ENCODE peak calls at places on chromosome 6, in nine cellular contexts. V, R, J, U, D, C, Q, W and F are unnamed samples.
A peak's percentile ranks its signal among the peaks of the same experiment; 100 is the strongest.

GRCh38 chr6:149433901-149434300 is 33.8 kb downstream of the SUMO4 start:
- DNase-seq in D (no peak), U (no peak), Q (no peak), V (no peak), W (no peak), C (no peak), R (no peak), J (no peak), F (no peak)

GRCh38 chr6:135535989-135536414 is 38.5 kb upstream of the AHI1 start:
- DNase-seq in J (peak; percentile 34), C (no peak), D (peak; percentile 94), V (peak; percentile 74), W (peak; percentile 14), U (peak; percentile 17), Q (peak; percentile 50), R (no peak), F (peak; percentile 61)

GRCh38 chr6:122491915-122492537 is 20.4 kb upstream of the SERINC1 start:
- DNase-seq in Q (peak; percentile 80), V (peak; percentile 88), D (peak; percentile 36), U (no peak), C (peak; percentile 62), W (peak; percentile 60), J (peak; percentile 76), R (peak; percentile 83), F (peak; percentile 74)

GRCh38 chr6:106069478-106069877 is 16.7 kb upstream of the PRDM1 start:
- DNase-seq in U (no peak), C (peak; percentile 56), J (peak; percentile 61), D (peak; percentile 76), W (no peak), R (no peak), Q (peak; percentile 10), V (peak; percentile 95), F (peak; percentile 67)

GRCh38 chr6:148316308-148316707 is 26.3 kb upstream of the SASH1 start:
- DNase-seq in D (no peak), Q (no peak), U (no peak), R (no peak), V (no peak), C (no peak), J (peak; percentile 15), W (no peak), F (no peak)

GRCh38 chr6:128131566-128131965 is 230.7 kb upstream of the THEMIS start:
- DNase-seq in W (no peak), Q (no peak), J (no peak), D (no peak), C (no peak), R (no peak), V (no peak), U (no peak), F (no peak)

GRCh38 chr6:152573762-152574161 is 63.4 kb downstream of the SYNE1 start:
- DNase-seq in J (no peak), D (no peak), V (no peak), U (no peak), Q (no peak), W (no peak), C (no peak), R (no peak), F (no peak)

GRCh38 chr6:135128268-135128914 is 52.7 kb upstream of the MYB start:
- DNase-seq in Q (no peak), U (no peak), R (no peak), D (no peak), J (no peak), V (no peak), C (no peak), W (peak; percentile 31), F (no peak)

GRCh38 chr6:111159628-111160027 is 72.3 kb downstream of the SLC16A10 start:
- DNase-seq in R (no peak), V (no peak), Q (no peak), D (no peak), C (no peak), J (no peak), U (no peak), W (no peak), F (no peak)

GRCh38 chr6:134468633-134469032 is 150.7 kb upstream of the SGK1 start:
- DNase-seq in J (peak; percentile 72), Q (no peak), C (no peak), D (no peak), U (no peak), R (no peak), W (no peak), V (peak; percentile 48), F (peak; percentile 96)

GRCh38 chr6:147949981-147950622 is 392.5 kb upstream of the SASH1 start:
- DNase-seq in Q (no peak), W (no peak), V (no peak), J (no peak), D (no peak), C (peak; percentile 44), R (no peak), U (no peak), F (no peak)

GRCh38 chr6:31114970-31115849 is 610 bp downstream of the PSORS1C1 start:
- DNase-seq in R (peak; percentile 22), D (no peak), Q (no peak), C (no peak), J (no peak), U (no peak), W (no peak), V (no peak), F (no peak)

GRCh38 chr6:130744601-130745382 is 82.4 kb upstream of the SMLR1 start:
- DNase-seq in C (no peak), U (no peak), V (no peak), D (no peak), J (no peak), W (no peak), Q (no peak), R (no peak), F (no peak)

GRCh38 chr6:11432713-11433450 is 104.7 kb upstream of the TMEM170B start:
- DNase-seq in U (peak; percentile 31), R (no peak), J (no peak), C (no peak), Q (no peak), D (no peak), V (no peak), W (no peak), F (no peak)

GRCh38 chr6:136696238-136696637 is 96.0 kb downstream of the MAP3K5 start:
- DNase-seq in D (no peak), R (no peak), J (peak; percentile 77), W (no peak), Q (no peak), V (peak; percentile 60), U (no peak), C (no peak), F (no peak)

GRCh38 chr6:6749791-6750434 is 161.4 kb downstream of the LY86 start:
- DNase-seq in R (no peak), J (peak; percentile 69), Q (no peak), W (no peak), C (peak; percentile 79), U (no peak), V (no peak), D (peak; percentile 82), F (no peak)

GRCh38 chr6:160519603-160520042 is 144.5 kb downstream of the LPA start:
- DNase-seq in J (no peak), V (no peak), Q (no peak), W (no peak), C (no peak), D (no peak), U (no peak), R (no peak), F (no peak)

GRCh38 chr6:3518356-3518841 is 61.5 kb upstream of the SLC22A23 start:
- DNase-seq in W (no peak), C (peak; percentile 83), J (no peak), U (peak; percentile 79), R (no peak), Q (no peak), D (peak; percentile 24), V (no peak), F (peak; percentile 64)

GRCh38 chr6:106080106-106081095 is 5.7 kb upstream of the PRDM1 start:
- DNase-seq in J (no peak), W (no peak), U (no peak), Q (no peak), D (no peak), C (no peak), V (peak; percentile 54), R (no peak), F (no peak)

GRCh38 chr6:42963855-42964605 is 3.5 kb downstream of the GNMT start:
- DNase-seq in W (no peak), C (peak; percentile 66), V (no peak), Q (peak; percentile 49), R (no peak), J (peak; percentile 57), U (no peak), D (peak; percentile 20), F (peak; percentile 27)

GRCh38 chr6:149324428-149324827 is 6.9 kb downstream of the TAB2 start:
- DNase-seq in C (no peak), Q (no peak), R (no peak), W (no peak), U (no peak), D (no peak), V (no peak), J (no peak), F (no peak)

GRCh38 chr6:170374571-170375444 is 68.2 kb downstream of the FAM120B start:
- DNase-seq in J (no peak), W (no peak), U (no peak), Q (no peak), D (no peak), V (no peak), R (no peak), C (no peak), F (peak; percentile 70)

GRCh38 chr6:105926318-105926717 is 159.8 kb upstream of the PRDM1 start:
- DNase-seq in C (no peak), D (no peak), W (no peak), Q (no peak), J (no peak), R (no peak), U (no peak), V (no peak), F (no peak)

GRCh38 chr6:12065321-12066140 is 53.4 kb downstream of the HIVEP1 start:
- DNase-seq in J (no peak), W (no peak), Q (no peak), D (no peak), V (no peak), U (no peak), C (no peak), R (no peak), F (no peak)

GRCh38 chr6:56235245-56235644 is 12.1 kb downstream of the COL21A1 start:
- DNase-seq in V (no peak), C (no peak), R (no peak), Q (no peak), J (no peak), D (no peak), U (no peak), W (no peak), F (no peak)

GRCh38 chr6:44593539-44593944 is 206.0 kb downstream of the CDC5L start:
- DNase-seq in R (no peak), D (peak; percentile 26), V (peak; percentile 82), U (peak; percentile 11), C (peak; percentile 87), J (peak; percentile 34), W (peak; percentile 42), Q (peak; percentile 88), F (peak; percentile 70)

GRCh38 chr6:1590580-1590979 is 19.1 kb upstream of the FOXC1 start:
- DNase-seq in C (peak; percentile 22), V (no peak), W (no peak), U (no peak), Q (no peak), R (no peak), J (no peak), D (no peak), F (no peak)

GRCh38 chr6:18506387-18507017 is 119.4 kb downstream of the RNF144B start:
- DNase-seq in J (no peak), C (peak; percentile 55), D (no peak), U (no peak), R (no peak), W (no peak), V (peak; percentile 89), Q (peak; percentile 55), F (no peak)

GRCh38 chr6:160088069-160088773 is 33.4 kb upstream of the SLC22A1 start:
- DNase-seq in J (peak; percentile 63), Q (peak; percentile 13), W (no peak), V (peak; percentile 44), C (peak; percentile 67), U (peak; percentile 54), R (peak; percentile 91), D (peak; percentile 76), F (peak; percentile 60)

GRCh38 chr6:132648828-132649227 is 10.2 kb downstream of the TAAR1 start:
- DNase-seq in Q (no peak), V (no peak), C (no peak), R (no peak), U (no peak), D (no peak), W (no peak), J (no peak), F (no peak)

GRCh38 chr6:20692023-20692422 is 157.8 kb downstream of the CDKAL1 start:
- DNase-seq in D (no peak), R (no peak), J (no peak), W (no peak), Q (no peak), U (no peak), V (no peak), C (no peak), F (no peak)